ENCODE peak calls at places on chromosomes 16 and 17, in eight cellular contexts. Q is HL-60, K is brain microvascular endothelial cell, L is GM20000, U is B cell, G is mammary epithelial cell, Y is transverse colon, V is body of pancreas. S is an unnamed sample.

GRCh38 chr17:42090964-42091790 is 7.1 kb downstream of the ZNF385C start:
- DNase-seq in Q (no peak), K (no peak), L (no peak), U (no peak), G (no peak), Y (no peak), V (no peak), S (no peak)

GRCh38 chr17:58756246-58757161 is 850 bp downstream of the PPM1E start:
- DNase-seq in Q (no peak), K (no peak), L (peak; percentile 61), U (peak; percentile 47), G (no peak), Y (no peak), V (peak; percentile 11), S (peak; percentile 19)

GRCh38 chr16:85554791-85555548 is 58.2 kb upstream of the GSE1 start:
- DNase-seq in Q (peak; percentile 50), K (peak; percentile 55), L (peak; percentile 83), U (peak; percentile 81), G (peak; percentile 46), Y (peak; percentile 66), V (peak; percentile 71), S (peak; percentile 87)

GRCh38 chr16:66014221-66014620 is 352.3 kb upstream of the CDH5 start:
- DNase-seq in Q (no peak), K (no peak), L (no peak), U (no peak), G (peak; percentile 19), Y (no peak), V (no peak), S (no peak)

GRCh38 chr16:75550211-75550662 is 5.8 kb downstream of the TMEM231 start:
- DNase-seq in Q (peak; percentile 66), K (peak; percentile 63), L (peak; percentile 69), U (peak; percentile 57), G (peak; percentile 88), Y (peak; percentile 72), V (peak; percentile 14), S (peak; percentile 51)

GRCh38 chr16:49910761-49911160 is 54.8 kb upstream of the ZNF423 start:
- DNase-seq in Q (no peak), K (no peak), L (no peak), U (no peak), G (no peak), Y (no peak), V (no peak), S (no peak)

GRCh38 chr17:35726609-35727460 is 4.6 kb upstream of the RASL10B start:
- DNase-seq in Q (peak; percentile 17), K (peak; percentile 86), L (no peak), U (no peak), G (peak; percentile 49), Y (peak; percentile 50), V (peak; percentile 66), S (peak; percentile 70)

GRCh38 chr17:16971458-16972338 is at the start of gene TNFRSF13B:
- DNase-seq in Q (no peak), K (no peak), L (no peak), U (peak; percentile 63), G (no peak), Y (peak; percentile 55), V (no peak), S (no peak)

GRCh38 chr17:68015081-68015723 is 18.9 kb upstream of the C17orf58 start:
- DNase-seq in Q (no peak), K (no peak), L (no peak), U (no peak), G (no peak), Y (no peak), V (no peak), S (no peak)

GRCh38 chr17:38967290-38967738 is at the start of gene FBXO47:
- DNase-seq in Q (no peak), K (peak; percentile 90), L (peak; percentile 77), U (peak; percentile 84), G (peak; percentile 82), Y (peak; percentile 86), V (peak; percentile 96), S (peak; percentile 95)

GRCh38 chr17:3740611-3741073 is 16.9 kb downstream of the HASPIN start:
- DNase-seq in Q (peak; percentile 75), K (no peak), L (peak; percentile 50), U (peak; percentile 56), G (no peak), Y (peak; percentile 28), V (no peak), S (no peak)

GRCh38 chr17:37558299-37558698 is 50.9 kb downstream of the SYNRG start:
- DNase-seq in Q (no peak), K (no peak), L (no peak), U (no peak), G (no peak), Y (no peak), V (no peak), S (no peak)

GRCh38 chr16:1277945-1278282 is 22.0 kb downstream of the TPSD1 start:
- DNase-seq in Q (no peak), K (no peak), L (no peak), U (no peak), G (no peak), Y (no peak), V (no peak), S (no peak)

GRCh38 chr17:27158390-27158789 is 135.5 kb upstream of the WSB1 start:
- DNase-seq in Q (no peak), K (no peak), L (no peak), U (no peak), G (no peak), Y (no peak), V (no peak), S (no peak)

GRCh38 chr17:79866791-79867190 is 27.6 kb upstream of the CBX4 start:
- DNase-seq in Q (no peak), K (no peak), L (no peak), U (no peak), G (no peak), Y (no peak), V (no peak), S (no peak)

GRCh38 chr16:31072540-31073072 is 1.4 kb downstream of the ZNF668 start:
- DNase-seq in Q (peak; percentile 68), K (peak; percentile 52), L (peak; percentile 70), U (peak; percentile 26), G (peak; percentile 41), Y (peak; percentile 38), V (no peak), S (peak; percentile 44)

GRCh38 chr16:55100100-55100499 is 169.4 kb downstream of the IRX5 start:
- DNase-seq in Q (peak; percentile 98), K (no peak), L (no peak), U (no peak), G (no peak), Y (no peak), V (no peak), S (no peak)

DNA sequence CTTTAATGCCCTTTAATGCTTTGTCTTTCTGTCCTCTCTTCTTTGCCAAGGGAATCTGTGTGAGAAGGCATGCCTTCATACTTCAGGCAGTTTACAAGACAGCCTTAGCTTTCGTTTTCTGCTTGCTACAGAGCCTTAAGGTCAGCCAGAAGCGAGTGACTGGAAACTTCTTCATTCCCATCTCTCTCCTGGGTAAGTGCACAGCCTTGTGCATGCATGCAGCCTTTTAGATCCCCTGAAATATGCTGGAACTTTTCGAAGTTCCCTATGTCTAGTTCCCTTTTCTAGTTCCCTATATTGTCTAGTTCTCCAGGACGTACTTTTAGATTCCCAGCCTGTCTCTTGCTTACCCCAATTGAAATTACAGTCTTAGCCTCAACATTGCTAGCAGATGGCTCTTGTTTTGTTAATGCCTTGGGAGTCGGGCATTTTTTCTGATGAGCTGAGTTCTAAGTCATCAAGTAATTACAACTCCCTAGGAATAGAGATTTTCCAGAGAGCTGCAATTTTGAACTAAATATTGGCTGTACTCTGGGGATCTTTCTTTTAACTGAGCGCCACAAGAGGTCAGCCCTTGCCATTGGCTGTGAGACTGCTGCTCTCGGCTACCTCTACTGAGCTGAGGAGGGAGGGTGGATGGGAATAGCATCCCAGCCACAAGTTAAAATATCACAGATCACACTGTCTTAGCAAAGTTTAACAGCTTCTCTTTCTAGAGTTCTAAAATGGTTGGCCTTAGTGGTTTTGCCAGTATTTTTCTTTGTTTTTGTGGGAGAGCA is 22.7 kb upstream of the PPM1D start:
- DNase-seq in Q (peak; percentile 53), K (peak; percentile 42), L (peak; percentile 34), U (no peak), G (no peak), Y (peak; percentile 25), V (peak; percentile 50), S (peak; percentile 59)
- TF ChIP-seq CTCF in Q (no peak), K (peak; percentile 33), L (no peak), U (no peak), G (no peak), Y (no peak), V (peak; percentile 32), S (no peak)

GRCh38 chr16:80148826-80149225 is 392.0 kb upstream of the DYNLRB2 start:
- DNase-seq in Q (no peak), K (no peak), L (no peak), U (no peak), G (peak; percentile 16), Y (no peak), V (no peak), S (no peak)
- TF ChIP-seq CTCF in Q (no peak), K (no peak), L (no peak), U (no peak), G (no peak), Y (no peak), V (no peak), S (no peak)

DNA sequence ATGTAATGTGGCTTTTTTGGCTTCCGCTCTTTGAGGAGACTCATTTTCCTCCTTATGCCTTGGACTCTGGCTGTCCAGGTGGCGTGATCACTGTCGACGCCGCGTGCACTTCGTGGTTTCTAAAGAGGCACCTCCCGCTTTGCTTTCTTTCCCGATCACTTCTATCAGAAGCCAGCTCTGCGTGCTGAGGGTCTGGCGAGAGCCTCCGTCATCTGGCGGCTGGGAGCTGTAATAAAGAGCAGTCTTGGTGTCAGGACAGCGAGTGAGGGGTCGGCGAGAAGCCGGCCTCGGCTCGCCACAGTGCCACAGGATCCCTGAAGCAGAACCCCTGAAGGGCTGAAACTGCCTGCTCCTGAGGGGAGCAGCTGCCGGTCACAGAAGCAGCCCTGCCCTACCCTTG is 7.4 kb downstream of the ZNF750 start:
- DNase-seq in Q (no peak), K (no peak), L (no peak), U (no peak), G (no peak), Y (no peak), V (no peak), S (no peak)
- TF ChIP-seq CTCF in Q (no peak), K (no peak), L (no peak), U (no peak), G (no peak), Y (no peak), V (no peak), S (no peak)

DNA sequence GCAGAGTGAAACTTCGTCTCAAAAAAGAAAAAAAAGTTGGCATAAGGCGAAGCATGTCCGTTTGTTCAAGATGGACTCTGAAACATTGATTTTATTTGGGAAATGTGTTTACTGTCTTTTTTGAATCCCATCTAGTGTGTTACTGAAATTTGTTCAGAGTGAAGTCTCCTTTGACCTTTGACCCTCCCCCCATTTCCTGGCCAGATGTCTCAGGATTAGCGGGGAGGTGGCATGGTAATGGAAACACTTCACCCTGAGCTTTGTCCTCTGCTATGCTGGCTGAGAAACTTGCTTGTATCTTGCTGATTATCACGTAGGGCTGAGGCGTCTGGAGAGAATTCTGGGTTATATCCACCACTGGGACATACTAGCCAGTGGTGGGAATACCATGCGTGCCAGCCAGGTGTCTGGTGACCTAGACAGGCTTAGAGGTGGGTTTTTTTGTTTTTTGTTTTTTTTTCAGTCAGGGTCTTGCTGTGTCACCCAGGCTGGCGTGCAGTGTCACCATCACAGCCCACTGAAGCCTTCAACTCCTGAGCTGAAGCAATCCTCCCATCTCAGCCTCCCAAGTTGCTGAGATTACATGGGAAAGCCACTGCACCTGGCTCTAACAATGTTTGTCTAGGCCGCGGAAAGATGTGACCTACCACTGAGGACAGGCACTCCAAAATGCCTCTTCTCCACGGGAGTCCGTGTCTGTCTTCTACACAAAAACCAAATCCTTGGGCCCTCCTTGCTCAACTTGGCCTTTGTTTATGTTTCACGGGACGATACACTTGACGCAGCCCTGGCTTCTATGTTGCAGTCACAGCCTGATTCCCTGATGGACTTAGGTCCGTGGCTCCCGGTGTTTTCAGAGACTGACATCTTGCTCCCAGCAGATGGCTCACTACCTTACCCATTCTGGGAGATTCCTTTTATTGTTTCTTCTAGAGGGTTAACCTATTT is 6.6 kb upstream of the GALK1 start:
- DNase-seq in Q (no peak), K (no peak), L (no peak), U (no peak), G (no peak), Y (peak; percentile 30), V (peak; percentile 16), S (peak; percentile 12)
- TF ChIP-seq CTCF in Q (no peak), K (peak; percentile 47), L (no peak), U (no peak), G (peak; percentile 20), Y (peak; percentile 15), V (no peak), S (no peak)

S was measured in adrenal gland.